ENCODE peak calls at places on chromosome 5, in four cellular contexts. U is cardiac muscle cell, V is right atrium auricular region, F is GM06990. D is an unnamed sample.

GRCh38 chr5:170603101-170603500 is 99.3 kb downstream of the KCNIP1 start:
- DNase-seq in U (no peak), V (no peak), F (no peak), D (no peak)

GRCh38 chr5:124289122-124289521 is 457.3 kb downstream of the ZNF608 start:
- DNase-seq in U (peak), V (no peak), F (no peak), D (no peak)

GRCh38 chr5:60366489-60366888 is 333.5 kb downstream of the DEPDC1B start:
- DNase-seq in U (no peak), V (no peak), F (no peak), D (no peak)

GRCh38 chr5:104186100-104186499 is 623.5 kb upstream of the NUDT12 start:
- DNase-seq in U (no peak), V (no peak), F (no peak), D (no peak)

GRCh38 chr5:123448017-123448617 is 24.9 kb upstream of the CEP120 start:
- DNase-seq in U (no peak), V (no peak), F (peak), D (no peak)

GRCh38 chr5:19927170-19927569 is 60.8 kb downstream of the CDH18 start:
- DNase-seq in U (no peak), V (no peak), F (no peak), D (no peak)

GRCh38 chr5:68200288-68200687 is 15.3 kb upstream of the PIK3R1 start:
- DNase-seq in U (no peak), V (no peak), F (no peak), D (no peak)

GRCh38 chr5:152178350-152178699 is 226.8 kb downstream of the NMUR2 start:
- DNase-seq in U (no peak), V (no peak), F (no peak), D (no peak)

GRCh38 chr5:27318701-27319100 is 280.3 kb upstream of the CDH9 start:
- DNase-seq in U (no peak), V (no peak), F (no peak), D (no peak)

GRCh38 chr5:104130320-104130719 is 567.7 kb upstream of the NUDT12 start:
- DNase-seq in U (no peak), V (no peak), F (no peak), D (no peak)

GRCh38 chr5:90434116-90434714 is 24.7 kb upstream of the CETN3 start:
- DNase-seq in U (peak), V (no peak), F (no peak), D (peak)

GRCh38 chr5:111968459-111968858 is 211.5 kb upstream of the NREP start:
- DNase-seq in U (no peak), V (no peak), F (no peak), D (no peak)

GRCh38 chr5:37248387-37248969 is 698 bp downstream of the CPLANE1 start:
- DNase-seq in U (peak), V (no peak), F (no peak), D (no peak)

GRCh38 chr5:103450333-103451061 is 112.1 kb downstream of the NUDT12 start:
- DNase-seq in U (no peak), V (no peak), F (no peak), D (no peak)

GRCh38 chr5:127014573-127014972 is 15.8 kb downstream of the MARCHF3 start:
- DNase-seq in U (no peak), V (no peak), F (no peak), D (no peak)

GRCh38 chr5:43017438-43017820 is 22.7 kb downstream of the ANXA2R start:
- DNase-seq in U (peak), V (no peak), F (no peak), D (peak)

GRCh38 chr5:136906545-136906944 is 541.2 kb upstream of the TRPC7 start:
- DNase-seq in U (no peak), V (no peak), F (no peak), D (no peak)

GRCh38 chr5:141172381-141173204 is at the start of gene PCDHB7:
- DNase-seq in U (peak), V (no peak), F (no peak), D (peak)

GRCh38 chr5:74205745-74206570 is 434.6 kb downstream of the ENC1 start:
- DNase-seq in U (no peak), V (no peak), F (no peak), D (no peak)
- TF ChIP-seq CTCF in U (no peak), V (no peak), F (no peak), D (no peak)

DNA sequence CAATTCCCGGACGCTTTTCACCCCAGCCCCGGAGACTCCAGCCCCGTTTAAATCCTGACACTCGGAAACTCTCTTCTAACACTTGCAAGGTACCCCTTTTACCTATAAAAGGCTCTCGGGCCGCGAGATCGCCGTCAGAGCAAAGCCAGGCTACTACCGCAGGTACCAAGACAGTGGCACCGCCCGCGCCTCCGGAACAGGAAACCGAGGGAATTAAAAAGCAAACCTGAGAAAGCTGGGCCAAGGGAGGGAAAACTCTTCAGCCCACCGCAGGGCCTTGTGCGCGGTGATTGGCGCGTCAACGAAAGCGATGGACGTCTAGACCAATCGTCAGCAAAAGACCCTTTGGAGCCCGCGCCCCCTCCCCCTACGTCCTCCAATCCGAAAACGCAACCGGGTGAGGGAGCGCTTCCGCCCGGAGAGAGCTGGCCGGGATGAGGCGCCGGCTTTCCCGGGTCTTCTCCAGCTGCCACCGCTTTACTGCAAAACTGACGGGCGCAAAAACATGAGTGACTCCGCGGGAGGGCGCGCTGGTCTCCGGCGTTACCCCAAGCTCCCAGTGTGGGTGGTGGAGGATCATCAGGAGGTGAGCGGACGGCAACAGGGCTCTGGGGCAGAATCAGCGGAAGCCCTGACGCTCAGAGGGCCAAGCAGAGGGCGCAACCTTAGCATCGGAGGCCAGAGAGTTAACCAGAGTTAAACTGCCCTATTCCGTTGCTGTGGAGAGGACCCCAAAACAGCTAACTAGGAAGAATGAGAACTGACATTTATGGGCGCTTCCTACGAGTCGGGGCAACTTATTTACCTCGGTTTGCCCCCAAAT is at the start of the genes C5orf22 and DROSHA:
- DNase-seq in U (peak), V (peak), F (peak), D (peak)
- TF ChIP-seq CTCF in U (no peak), V (peak), F (peak), D (no peak)

GRCh38 chr5:175461370-175461769 is 17.0 kb upstream of the SFXN1 start:
- DNase-seq in U (no peak), V (no peak), F (no peak), D (no peak)

GRCh38 chr5:175456105-175456504 is 12.1 kb upstream of the DRD1 start:
- DNase-seq in U (no peak), V (no peak), F (no peak), D (no peak)

GRCh38 chr5:175460560-175460959 is 16.6 kb upstream of the DRD1 start:
- DNase-seq in U (no peak), V (no peak), F (no peak), D (no peak)

GRCh38 chr5:175460126-175460525 is 16.1 kb upstream of the DRD1 start:
- DNase-seq in U (peak), V (no peak), F (no peak), D (no peak)

DNA sequence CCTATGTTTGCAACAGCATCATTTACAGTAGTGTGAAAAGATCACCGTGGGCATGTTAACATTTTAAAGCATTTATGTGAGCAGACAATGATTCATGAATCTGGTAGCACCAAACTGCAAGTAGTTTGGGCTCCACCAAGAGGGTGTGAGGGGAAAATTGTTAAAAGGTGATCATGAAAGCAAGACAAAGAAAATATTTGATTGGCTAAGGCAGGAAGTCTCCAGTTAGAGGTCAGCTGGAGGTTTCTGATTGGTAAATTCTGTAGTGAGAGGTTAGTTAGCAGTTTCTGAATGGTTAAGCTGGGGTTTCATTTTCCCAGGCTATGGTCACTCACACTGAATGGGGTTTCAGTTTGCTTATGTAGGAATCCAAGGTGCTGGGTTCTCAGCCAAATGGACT is 13.5 kb upstream of the DRD1 start:
- DNase-seq in U (no peak), V (no peak), F (no peak), D (no peak)
- TF ChIP-seq CTCF in U (no peak), V (no peak), F (peak), D (no peak)

GRCh38 chr5:17182494-17182893 is 34.9 kb upstream of the BASP1 start:
- DNase-seq in U (no peak), V (no peak), F (no peak), D (no peak)
- TF ChIP-seq CTCF in U (no peak), V (no peak), F (no peak), D (no peak)

GRCh38 chr5:139385061-139385889 is 2.2 kb upstream of the SLC23A1 start:
- DNase-seq in U (no peak), V (no peak), F (no peak), D (no peak)
- TF ChIP-seq CTCF in U (no peak), V (peak), F (peak), D (no peak)

GRCh38 chr5:168110384-168110783 is 181.1 kb upstream of the WWC1 start:
- DNase-seq in U (no peak), V (no peak), F (no peak), D (no peak)

GRCh38 chr5:168109441-168109840 is 182.0 kb upstream of the WWC1 start:
- DNase-seq in U (no peak), V (no peak), F (no peak), D (no peak)

GRCh38 chr5:168106008-168106761 is 185.3 kb upstream of the WWC1 start:
- DNase-seq in U (no peak), V (no peak), F (no peak), D (no peak)

GRCh38 chr5:168101352-168101751 is 190.1 kb upstream of the WWC1 start:
- DNase-seq in U (no peak), V (no peak), F (no peak), D (no peak)

GRCh38 chr5:168104811-168105481 is 186.5 kb upstream of the WWC1 start:
- DNase-seq in U (peak), V (no peak), F (no peak), D (peak)
- TF ChIP-seq CTCF in U (no peak), V (no peak), F (no peak), D (peak)

DNA sequence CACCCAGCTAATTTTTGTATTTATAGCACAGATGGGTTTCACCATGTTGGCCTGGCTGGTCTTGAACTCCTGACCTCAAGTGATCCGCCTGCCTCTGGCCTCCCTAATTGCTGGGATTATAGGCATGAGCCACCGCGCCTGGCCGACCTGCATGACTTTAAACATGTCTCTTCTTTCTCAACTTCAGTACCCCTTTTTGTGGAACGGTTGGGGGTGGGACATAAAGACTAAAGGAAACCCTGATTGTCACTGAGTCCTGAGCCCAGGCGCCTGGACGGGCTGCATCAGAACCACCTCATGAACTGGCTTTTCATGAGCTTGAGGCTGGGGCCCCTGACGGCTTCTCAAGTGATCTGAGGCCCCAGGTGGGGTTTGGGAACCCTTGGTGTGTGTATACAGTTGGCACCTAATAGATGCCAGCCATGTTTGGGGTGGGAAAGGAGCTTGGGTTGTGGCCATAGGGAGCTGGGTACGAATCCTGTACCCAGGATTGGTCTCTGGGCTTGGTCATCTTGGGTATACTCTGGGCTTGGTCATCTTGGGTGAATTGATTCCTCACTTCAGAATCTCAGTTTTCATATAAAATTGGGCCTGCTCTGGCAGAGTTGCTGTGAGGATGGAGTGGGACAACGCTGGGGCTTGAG is 2.2 kb downstream of the GRK6 start:
- DNase-seq in U (no peak), V (no peak), F (no peak), D (no peak)
- TF ChIP-seq CTCF in U (no peak), V (no peak), F (no peak), D (no peak)

D was measured in endothelial cell.